ENCODE peak calls at places on chromosomes 16 and 17, in six cellular contexts. B, T, U, L, W and G are unnamed samples.

GRCh38 chr17:39820987-39821386 is 43.1 kb downstream of the IKZF3 start:
- DNase-seq in B (no peak), L (no peak), W (no peak), U (no peak), T (no peak), G (no peak)

GRCh38 chr17:49016775-49017463 is 19.7 kb downstream of the IGF2BP1 start:
- DNase-seq in L (peak), T (peak), B (peak), U (peak), W (peak), G (no peak)

GRCh38 chr17:15262291-15263205 is 2.6 kb downstream of the PMP22 start:
- DNase-seq in L (peak), W (peak), B (peak), T (peak), U (peak), G (no peak)

GRCh38 chr17:33927732-33928133 is 327.4 kb upstream of the CCL2 start:
- DNase-seq in L (peak), U (no peak), T (no peak), B (no peak), W (no peak), G (no peak)

GRCh38 chr17:40095944-40096791 is 4.2 kb downstream of the NR1D1 start:
- DNase-seq in T (no peak), B (peak), L (no peak), W (peak), U (no peak), G (no peak)

GRCh38 chr17:75763613-75764416 is 1.2 kb downstream of the GALK1 start:
- DNase-seq in U (no peak), L (no peak), T (no peak), B (no peak), W (no peak), G (no peak)

GRCh38 chr17:973053-973452 is 6.5 kb downstream of the NXN start:
- DNase-seq in W (no peak), L (no peak), T (peak), B (no peak), U (no peak), G (no peak)

GRCh38 chr17:80892900-80893603 is 98.6 kb upstream of the CHMP6 start:
- DNase-seq in T (no peak), L (peak), B (no peak), W (no peak), U (peak), G (no peak)

GRCh38 chr17:35578195-35578928 is at the start of gene PEX12:
- DNase-seq in W (peak), B (peak), T (peak), U (peak), L (peak), G (no peak)

DNA sequence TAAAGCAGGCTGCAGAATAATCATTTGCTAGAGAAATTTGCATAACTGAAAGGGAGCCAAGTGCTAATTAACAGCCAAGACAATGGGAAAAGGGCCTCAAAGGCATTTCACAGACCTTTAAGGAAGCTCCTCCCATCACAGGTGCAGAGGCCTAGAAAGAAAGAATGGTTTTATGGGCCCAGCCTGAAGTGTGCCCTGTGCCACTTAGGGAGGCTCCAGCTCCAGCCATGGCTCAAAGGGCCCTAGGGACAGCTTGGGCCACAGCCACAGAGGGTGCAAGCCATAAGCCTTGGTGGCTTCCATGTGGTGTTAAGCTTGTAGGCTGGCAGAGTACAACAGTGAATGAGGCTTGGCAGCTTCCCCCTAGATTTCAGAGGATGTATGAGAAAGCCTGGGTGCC is 50.1 kb downstream of the RNF112 start:
- DNase-seq in U (no peak), L (no peak), W (no peak), B (no peak), T (no peak), G (no peak)
- TF ChIP-seq CTCF in U (no peak), L (no peak), W (no peak), B (no peak), T (no peak), G (no peak)

GRCh38 chr16:61587526-61587925 is 448.7 kb downstream of the CDH8 start:
- DNase-seq in T (no peak), U (no peak), B (no peak), W (no peak), L (no peak), G (no peak)
- TF ChIP-seq CTCF in T (no peak), U (no peak), B (no peak), W (no peak), L (no peak), G (no peak)

DNA sequence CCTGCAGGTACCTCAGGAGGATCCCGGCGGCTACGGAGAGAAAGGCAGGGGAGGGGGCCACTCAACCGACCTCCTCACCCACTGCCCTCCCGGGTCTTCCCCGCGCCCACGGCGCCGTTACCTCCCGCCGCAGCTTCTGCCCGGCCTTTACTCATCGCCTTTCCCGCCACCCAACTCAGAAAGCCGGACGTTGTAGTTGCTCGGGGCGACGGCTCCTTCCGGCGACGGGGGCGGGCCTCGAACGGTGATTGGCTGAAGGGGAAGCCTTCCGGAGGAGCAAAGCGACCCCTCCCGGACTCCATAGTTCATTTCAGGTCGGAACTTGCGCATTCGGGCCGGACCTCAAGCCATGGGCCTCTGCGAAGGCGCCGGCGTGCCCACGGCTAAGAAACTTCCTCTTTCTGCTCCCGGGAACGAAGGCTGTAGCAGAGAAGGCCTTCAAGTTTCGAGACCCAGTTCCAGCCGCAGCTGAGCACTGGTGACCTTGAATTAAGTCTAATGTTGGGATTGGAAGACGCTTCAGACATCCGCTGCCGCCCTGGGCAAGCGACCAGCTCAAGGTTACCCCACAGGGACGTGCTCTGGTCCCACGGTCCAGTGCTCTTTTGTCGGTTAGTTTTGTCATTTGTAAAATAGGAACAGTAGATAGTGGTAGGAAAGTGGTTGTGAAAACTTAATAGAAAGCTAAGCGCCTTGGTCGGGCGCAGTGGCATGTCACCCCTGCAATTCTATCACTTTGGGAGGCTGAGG is at the start of gene PSMC3IP:
- DNase-seq in U (peak), L (peak), W (peak), T (peak), B (peak), G (peak)
- TF ChIP-seq CTCF in U (peak), L (peak), W (peak), T (peak), B (peak), G (peak)

GRCh38 chr16:1283296-1283695 is 26.1 kb upstream of the UBE2I start:
- DNase-seq in B (no peak), W (no peak), T (no peak), L (no peak), U (no peak), G (no peak)

GRCh38 chr16:1281517-1281916 is 25.6 kb downstream of the TPSD1 start:
- DNase-seq in L (no peak), T (no peak), W (no peak), U (no peak), B (no peak), G (no peak)

GRCh38 chr16:1283996-1284592 is 25.3 kb upstream of the UBE2I start:
- DNase-seq in B (no peak), U (no peak), T (no peak), W (no peak), L (no peak), G (no peak)

GRCh38 chr16:1280783-1281182 is 24.9 kb downstream of the TPSD1 start:
- DNase-seq in T (no peak), L (no peak), W (no peak), U (no peak), B (no peak), G (no peak)

DNA sequence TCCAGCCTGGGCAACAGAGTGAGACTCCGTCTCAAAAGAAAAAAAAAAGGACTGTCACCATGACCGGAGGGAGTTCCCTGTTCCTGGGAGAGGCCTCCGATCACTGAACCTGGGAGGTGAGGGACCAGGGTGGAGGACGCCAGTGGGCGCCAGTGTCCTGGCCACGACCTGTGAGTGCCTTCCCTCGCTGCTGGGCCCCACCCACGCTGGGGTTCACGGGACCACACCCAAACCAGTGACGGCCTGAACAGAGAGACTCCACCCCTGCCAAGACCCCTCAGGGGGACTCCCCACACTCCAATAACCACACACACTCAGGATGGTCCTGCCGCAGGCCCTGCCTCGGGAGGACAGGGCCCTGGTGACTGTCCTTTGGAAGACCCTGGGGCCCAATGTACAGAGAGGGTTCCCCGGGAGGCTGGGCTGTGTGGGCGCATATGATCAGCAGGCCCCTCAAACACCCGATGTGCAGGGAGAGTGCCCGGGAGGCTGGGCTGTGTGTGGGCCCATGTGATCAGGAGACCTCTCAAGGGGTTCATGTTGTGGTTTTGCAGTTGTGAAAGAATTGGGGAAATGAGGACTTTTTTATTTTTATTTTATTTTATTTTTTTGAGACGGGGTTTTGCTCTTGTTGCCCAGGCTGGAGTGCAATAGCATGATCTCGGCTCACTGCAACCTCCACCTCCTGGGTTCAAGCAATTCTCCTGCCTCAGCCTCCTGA is 26.6 kb downstream of the TPSD1 start:
- DNase-seq in L (no peak), B (no peak), T (no peak), W (no peak), U (no peak), G (no peak)
- TF ChIP-seq CTCF in L (no peak), B (no peak), T (no peak), W (no peak), U (no peak), G (no peak)

GRCh38 chr16:15676506-15676905 is 26.5 kb downstream of the NDE1 start:
- DNase-seq in T (no peak), U (no peak), B (no peak), W (no peak), L (no peak), G (no peak)

GRCh38 chr16:15677447-15677846 is 27.4 kb downstream of the NDE1 start:
- DNase-seq in T (no peak), U (no peak), L (no peak), B (no peak), W (no peak), G (no peak)

GRCh38 chr16:15671530-15672117 is 21.6 kb downstream of the NDE1 start:
- DNase-seq in U (no peak), W (no peak), T (no peak), L (no peak), B (no peak), G (no peak)

GRCh38 chr16:15674571-15674970 is 24.5 kb downstream of the NDE1 start:
- DNase-seq in T (no peak), W (no peak), L (no peak), U (no peak), B (no peak), G (no peak)

DNA sequence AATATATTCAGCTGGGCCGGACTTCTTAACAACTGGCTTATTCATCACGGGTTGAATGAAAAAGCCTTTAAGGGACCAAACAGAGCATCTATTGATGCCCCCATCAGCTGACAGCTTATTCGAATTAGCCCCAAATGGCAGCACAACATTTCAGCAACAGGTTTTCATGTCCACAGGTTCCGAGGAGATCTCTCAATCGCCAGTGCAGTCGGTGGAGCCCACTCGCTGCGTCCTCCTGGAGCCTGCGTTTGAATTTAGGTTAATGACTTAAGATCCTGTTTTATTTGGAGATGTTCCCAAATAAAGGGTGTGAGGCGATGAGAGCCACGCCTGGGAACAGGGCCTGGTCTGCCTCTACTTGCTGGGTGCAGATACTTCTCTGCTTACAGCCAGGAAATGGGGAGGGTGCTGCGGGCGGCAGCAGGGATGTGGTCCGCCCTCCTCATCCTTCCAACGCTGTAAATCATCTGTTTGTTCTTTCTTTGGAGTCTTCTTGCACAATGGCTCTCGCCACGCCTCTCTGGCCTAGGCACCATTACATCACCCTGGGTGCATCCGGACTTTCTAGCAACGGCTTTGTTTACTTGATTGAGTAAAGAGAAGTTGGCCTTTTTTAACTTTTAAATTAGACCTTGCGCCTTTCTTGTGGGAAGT is 22.6 kb downstream of the NDE1 start:
- DNase-seq in W (peak), U (peak), L (peak), B (peak), T (peak), G (peak)
- TF ChIP-seq CTCF in W (no peak), U (no peak), L (no peak), B (no peak), T (no peak), G (no peak)

GRCh38 chr17:61337247-61337812 is 62.3 kb upstream of the TBX2 start:
- DNase-seq in W (peak), U (no peak), B (no peak), T (no peak), L (no peak), G (no peak)
- TF ChIP-seq CTCF in W (no peak), U (no peak), B (no peak), T (no peak), L (no peak), G (no peak)

GRCh38 chr16:49754495-49755290 is 101.2 kb downstream of the ZNF423 start:
- DNase-seq in L (peak), T (no peak), U (no peak), W (no peak), B (peak), G (no peak)

GRCh38 chr16:49756971-49757743 is 98.8 kb downstream of the ZNF423 start:
- DNase-seq in W (no peak), L (peak), U (no peak), B (no peak), T (no peak), G (no peak)

GRCh38 chr16:49757744-49758069 is 98.2 kb downstream of the ZNF423 start:
- DNase-seq in W (no peak), B (no peak), L (no peak), T (no peak), U (no peak), G (no peak)

GRCh38 chr16:49755716-49756115 is 100.2 kb downstream of the ZNF423 start:
- DNase-seq in L (no peak), W (no peak), T (no peak), U (no peak), B (no peak), G (no peak)

DNA sequence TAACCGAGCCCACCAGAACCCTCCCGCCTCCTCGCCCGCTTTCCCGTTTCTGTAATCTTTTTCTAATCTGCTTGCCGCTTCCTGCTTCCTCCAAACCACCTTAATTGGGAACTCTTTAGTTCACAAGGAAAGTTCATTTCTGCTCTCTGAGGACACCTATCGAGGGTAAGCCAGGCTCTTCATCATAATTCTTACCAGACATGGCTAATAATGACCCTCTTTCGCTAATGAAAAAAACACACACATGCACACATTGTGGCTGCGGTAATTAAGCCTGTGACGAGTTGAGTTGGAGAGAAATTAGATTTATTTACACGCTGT is 100.7 kb downstream of the ZNF423 start:
- DNase-seq in L (peak), B (no peak), U (peak), W (no peak), T (peak), G (no peak)
- TF ChIP-seq CTCF in L (peak), B (no peak), U (peak), W (peak), T (peak), G (peak)